ENCODE peak calls at places on chromosomes 13 and 19, in four cellular contexts. F is psoas muscle, T is ovary, X is aorta. S is an unnamed sample.

GRCh38 chr19:31991984-31992655 is 353.3 kb upstream of the ZNF507 start:
- DNase-seq in F (no peak), T (no peak), X (no peak), S (no peak)

GRCh38 chr13:43686557-43686956 is 100.2 kb downstream of the ENOX1 start:
- DNase-seq in F (peak), T (no peak), X (no peak), S (no peak)

GRCh38 chr19:42422576-42423461 is 4.4 kb downstream of the LIPE start:
- DNase-seq in F (no peak), T (peak), X (no peak), S (no peak)

GRCh38 chr19:6738726-6739389 is 622 bp upstream of the TRIP10 start:
- DNase-seq in F (peak), T (peak), X (no peak), S (no peak)

GRCh38 chr19:4369888-4370260 is 26.5 kb downstream of the MPND start:
- DNase-seq in F (peak), T (no peak), X (no peak), S (peak)

GRCh38 chr19:4164262-4164661 is 10.8 kb downstream of the CREB3L3 start:
- DNase-seq in F (no peak), T (no peak), X (no peak), S (no peak)

GRCh38 chr19:27735314-27735713 is 1477.6 kb downstream of the UQCRFS1 start:
- DNase-seq in F (no peak), T (no peak), X (no peak), S (no peak)

GRCh38 chr19:13207237-13208130 is 57.3 kb downstream of the IER2 start:
- DNase-seq in F (peak), T (peak), X (no peak), S (no peak)

GRCh38 chr19:36115453-36116343 is at the start of gene TBCB:
- DNase-seq in F (peak), T (no peak), X (peak), S (no peak)

GRCh38 chr19:33683881-33684549 is 62.3 kb downstream of the CHST8 start:
- DNase-seq in F (peak), T (peak), X (peak), S (peak)

GRCh38 chr13:94254737-94255136 is 224.7 kb downstream of the DCT start:
- DNase-seq in F (no peak), T (no peak), X (no peak), S (no peak)

GRCh38 chr13:62933809-62934208 is 1518.2 kb upstream of the PCDH20 start:
- DNase-seq in F (no peak), T (no peak), X (no peak), S (no peak)

GRCh38 chr19:41303941-41304340 is 6.0 kb upstream of the CCDC97 start:
- DNase-seq in F (no peak), T (no peak), X (peak), S (no peak)

GRCh38 chr19:44600466-44600865 is 12.9 kb upstream of the IGSF23 start:
- DNase-seq in F (no peak), T (no peak), X (no peak), S (no peak)

GRCh38 chr19:15252398-15253018 is 20.3 kb upstream of the EPHX3 start:
- DNase-seq in F (no peak), T (no peak), X (peak), S (no peak)

GRCh38 chr13:96730676-96731075 is 263.6 kb downstream of the OXGR1 start:
- DNase-seq in F (no peak), T (no peak), X (no peak), S (no peak)

GRCh38 chr19:50266896-50267295 is 62.3 kb downstream of the KCNC3 start:
- DNase-seq in F (no peak), T (no peak), X (no peak), S (no peak)

GRCh38 chr19:5103061-5103701 is 134.3 kb downstream of the KDM4B start:
- DNase-seq in F (peak), T (no peak), X (peak), S (no peak)

GRCh38 chr19:55382522-55383054 is 1.5 kb downstream of the TMEM238 start:
- DNase-seq in F (no peak), T (no peak), X (no peak), S (no peak)
- H3K4me3 ChIP-seq in F (no peak), T (no peak), X (no peak), S (peak)

GRCh38 chr13:51817717-51818116 is 13.8 kb upstream of the DHRS12 start:
- DNase-seq in F (no peak), T (no peak), X (no peak), S (no peak)

GRCh38 chr13:51814071-51814470 is 10.1 kb upstream of the DHRS12 start:
- DNase-seq in F (no peak), T (no peak), X (no peak), S (no peak)

GRCh38 chr13:51815848-51816247 is 11.9 kb upstream of the DHRS12 start:
- DNase-seq in F (no peak), T (peak), X (no peak), S (no peak)

GRCh38 chr13:51816604-51817254 is 12.8 kb upstream of the DHRS12 start:
- DNase-seq in F (no peak), T (no peak), X (no peak), S (no peak)

GRCh38 chr13:51814825-51815650 is 11.1 kb upstream of the DHRS12 start:
- DNase-seq in F (peak), T (peak), X (no peak), S (no peak)
- H3K4me3 ChIP-seq in F (peak), T (no peak), X (no peak), S (no peak)

GRCh38 chr13:49681837-49682236 is 9.4 kb downstream of the EBPL start:
- DNase-seq in F (no peak), T (no peak), X (no peak), S (no peak)
- H3K4me3 ChIP-seq in F (no peak), T (no peak), X (no peak), S (no peak)

DNA sequence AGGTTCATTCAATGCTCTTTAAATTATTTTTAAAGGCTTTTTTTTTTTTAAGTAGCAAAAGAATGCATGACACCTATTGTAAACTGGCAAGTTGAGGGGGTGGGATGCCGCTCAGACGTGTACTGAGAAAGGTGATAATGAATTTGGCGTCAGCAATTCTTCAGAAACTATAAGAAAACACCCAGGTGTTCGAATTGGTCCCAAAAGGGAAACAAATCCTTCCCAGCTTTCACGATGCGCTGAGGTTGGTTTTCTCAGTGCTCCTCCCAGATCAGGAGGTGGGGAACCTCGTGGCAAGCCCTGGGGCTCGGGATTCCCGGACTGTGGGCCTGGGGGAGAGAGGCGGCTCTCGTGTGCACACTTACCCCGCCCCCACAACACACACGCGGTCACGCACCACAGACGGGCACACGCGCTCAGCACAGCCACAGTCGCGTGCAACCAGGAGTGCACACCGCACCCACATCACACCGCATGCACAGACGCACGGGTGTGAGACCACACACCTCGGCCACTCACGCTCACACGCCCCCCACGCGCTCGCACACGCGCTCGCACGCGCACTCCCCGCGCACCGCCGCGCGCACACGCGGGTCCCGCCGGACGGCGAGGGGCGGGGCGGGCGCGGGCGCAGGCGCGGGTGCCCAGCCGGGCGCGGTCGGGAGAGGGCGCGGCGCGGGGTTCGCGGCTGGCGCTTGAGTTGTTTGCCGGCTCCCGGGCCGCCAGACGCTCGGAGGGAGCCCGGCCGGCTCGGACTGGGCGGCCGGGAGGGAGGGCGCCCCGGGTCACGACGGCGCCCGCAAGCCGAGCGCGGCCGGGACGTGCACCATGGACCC is at the start of gene FAM124A:
- DNase-seq in F (peak), T (peak), X (peak), S (no peak)
- H3K4me3 ChIP-seq in F (peak), T (peak), X (peak), S (peak)

GRCh38 chr13:24244802-24245201 is 64.6 kb upstream of the C1QTNF9 start:
- DNase-seq in F (no peak), T (no peak), X (no peak), S (no peak)
- H3K4me3 ChIP-seq in F (no peak), T (no peak), X (no peak), S (no peak)

GRCh38 chr13:26053418-26053980 is 1.7 kb upstream of the SHISA2 start:
- DNase-seq in F (no peak), T (no peak), X (no peak), S (no peak)

GRCh38 chr13:26050568-26051230 is 1.1 kb downstream of the SHISA2 start:
- DNase-seq in F (peak), T (no peak), X (no peak), S (no peak)

GRCh38 chr13:26051231-26052135 is at the start of gene SHISA2:
- DNase-seq in F (peak), T (peak), X (peak), S (no peak)

GRCh38 chr13:26048745-26049144 is 3.1 kb downstream of the SHISA2 start:
- DNase-seq in F (no peak), T (no peak), X (no peak), S (no peak)

DNA sequence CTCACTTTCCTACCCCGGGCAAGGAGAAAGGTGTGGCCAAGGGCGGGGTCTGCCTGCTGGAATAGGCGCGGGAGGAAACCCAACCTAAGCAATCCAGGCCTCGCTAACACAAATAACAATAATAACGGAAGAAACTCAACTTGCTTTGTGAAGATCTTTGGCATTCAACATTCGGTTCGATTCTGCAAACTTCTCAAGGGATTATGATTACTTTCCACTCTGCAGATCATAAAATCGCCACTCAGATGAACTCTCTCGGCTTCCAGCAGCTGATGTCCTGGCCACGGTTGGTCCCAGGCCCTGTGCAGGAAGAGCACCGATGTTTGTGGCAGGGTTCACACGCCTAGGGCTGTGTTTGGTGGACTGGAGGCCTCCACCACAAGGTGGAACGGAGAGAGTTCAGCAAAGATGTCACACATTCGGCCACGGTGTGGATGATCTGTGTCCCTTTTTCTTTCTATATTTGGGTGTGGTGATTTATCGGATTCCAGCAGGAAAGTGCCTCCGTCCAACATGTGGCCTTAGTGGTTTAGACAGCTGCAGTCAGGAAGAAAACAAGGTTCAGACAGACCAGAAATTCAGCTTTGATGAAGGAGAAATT is 420 bp upstream of the SHISA2 start:
- DNase-seq in F (no peak), T (no peak), X (no peak), S (no peak)
- H3K4me3 ChIP-seq in F (peak), T (no peak), X (peak), S (peak)

DNA sequence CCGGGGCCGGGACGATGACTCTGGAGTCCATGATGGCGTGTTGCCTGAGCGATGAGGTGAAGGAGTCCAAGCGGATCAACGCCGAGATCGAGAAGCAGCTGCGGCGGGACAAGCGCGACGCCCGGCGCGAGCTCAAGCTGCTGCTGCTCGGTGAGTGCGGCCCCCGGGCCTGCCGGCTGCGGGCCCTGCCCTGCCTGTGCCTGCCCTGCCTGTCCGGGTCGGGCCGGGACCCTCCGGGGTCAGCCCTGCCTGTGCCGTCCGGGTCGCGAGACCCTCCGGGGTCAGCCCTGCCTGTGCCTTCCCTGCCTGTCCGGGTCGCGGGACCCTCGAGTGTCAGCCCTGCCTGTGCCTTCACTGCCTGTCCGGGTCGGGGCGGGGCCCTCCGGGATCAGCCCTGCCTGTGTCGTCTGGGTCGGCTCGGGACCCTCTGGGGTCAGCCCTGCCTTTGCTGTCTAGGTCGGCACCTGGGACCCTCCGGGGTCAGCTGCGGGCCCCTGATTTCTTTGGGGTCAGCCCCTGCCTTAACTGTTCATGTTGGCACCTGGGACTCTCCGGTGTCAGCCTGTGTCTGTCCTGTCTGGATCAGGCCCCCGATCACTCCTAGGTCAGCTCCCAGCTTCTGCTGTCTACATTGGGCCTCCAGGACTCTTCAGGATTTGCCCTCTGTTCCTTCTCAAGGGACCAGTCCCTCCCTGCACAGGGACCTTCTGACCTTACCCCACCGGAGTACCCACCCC is 644 bp downstream of the GNA11 start:
- DNase-seq in F (no peak), T (peak), X (peak), S (peak)
- H3K4me3 ChIP-seq in F (peak), T (peak), X (peak), S (peak)

S was measured in RWPE2.